ENCODE peak calls at places on chromosomes 2 and 18, in ten cellular contexts. I is DMS153; K is small intestine; O is CD8-positive, alpha-beta T cell; C is hepatocyte; U is transverse colon; N is amniotic stem cell; G is naive thymus-derived CD4-positive, alpha-beta T cell; V is central memory CD8-positive, alpha-beta T cell; Z is G401. E is an unnamed sample.

GRCh38 chr2:197158138-197158537 is 152.4 kb downstream of the ANKRD44 start:
- DNase-seq in I (no peak), K (no peak), O (no peak), C (no peak), U (no peak), N (no peak), G (no peak), V (no peak), Z (no peak), E (no peak)

GRCh38 chr2:203579131-203579643 is 44.1 kb upstream of the RAPH1 start:
- DNase-seq in I (peak), K (peak), O (no peak), C (peak), U (peak), N (no peak), G (no peak), V (no peak), Z (no peak), E (no peak)

GRCh38 chr18:10518595-10519273 is 7.1 kb upstream of the NAPG start:
- DNase-seq in I (no peak), K (no peak), O (no peak), C (peak), U (peak), N (no peak), G (no peak), V (no peak), Z (peak), E (peak)

GRCh38 chr18:37452697-37453385 is 112.8 kb downstream of the CELF4 start:
- DNase-seq in I (peak), K (no peak), O (no peak), C (peak), U (no peak), N (no peak), G (no peak), V (no peak), Z (no peak), E (no peak)

GRCh38 chr2:85511008-85511895 is 27.7 kb upstream of the MAT2A start:
- DNase-seq in I (no peak), K (no peak), O (no peak), C (no peak), U (no peak), N (no peak), G (no peak), V (no peak), Z (no peak), E (no peak)

GRCh38 chr2:120396519-120397361 is 50.8 kb downstream of the INHBB start:
- DNase-seq in I (no peak), K (no peak), O (no peak), C (no peak), U (peak), N (no peak), G (no peak), V (no peak), Z (no peak), E (no peak)

GRCh38 chr2:84866121-84866520 is 14.8 kb downstream of the TRABD2A start:
- DNase-seq in I (no peak), K (no peak), O (no peak), C (no peak), U (no peak), N (no peak), G (no peak), V (no peak), Z (no peak), E (no peak)

GRCh38 chr18:78970774-78971333 is 8.8 kb upstream of the SALL3 start:
- DNase-seq in I (no peak), K (no peak), O (no peak), C (no peak), U (no peak), N (no peak), G (no peak), V (no peak), Z (no peak), E (no peak)

GRCh38 chr2:46331099-46331766 is 34.0 kb downstream of the EPAS1 start:
- DNase-seq in I (no peak), K (peak), O (no peak), C (peak), U (no peak), N (no peak), G (no peak), V (no peak), Z (no peak), E (no peak)

GRCh38 chr2:61161888-61162287 is at the start of gene C2orf74:
- DNase-seq in I (no peak), K (no peak), O (no peak), C (no peak), U (no peak), N (no peak), G (no peak), V (no peak), Z (no peak), E (no peak)

GRCh38 chr2:232574674-232575403 is 24.4 kb downstream of the EIF4E2 start:
- DNase-seq in I (no peak), K (no peak), O (no peak), C (peak), U (no peak), N (peak), G (no peak), V (no peak), Z (no peak), E (no peak)